ENCODE peak calls at places on chromosomes 7 and 10, in seven cellular contexts. T is heart right ventricle; P is nephron progenitor cell; B is occipital lobe; L is CD8-positive, alpha-beta memory T cell; Q is astrocyte of the cerebellum; U is naive thymus-derived CD4-positive, alpha-beta T cell. M is an unnamed sample.

GRCh38 chr7:113710310-113711106 is 208.3 kb downstream of the PPP1R3A start:
- DNase-seq in P (peak; percentile 59), Q (peak; percentile 82), U (peak; percentile 56), B (no peak), T (no peak), L (peak; percentile 27), M (peak; percentile 33)

GRCh38 chr10:1177936-1178335 is 121.8 kb downstream of the WDR37 start:
- DNase-seq in U (no peak), P (no peak), T (no peak), Q (no peak), B (no peak), L (no peak), M (no peak)

GRCh38 chr10:66466622-66467021 is 459.2 kb upstream of the LRRTM3 start:
- DNase-seq in Q (no peak), P (no peak), U (no peak), L (no peak), T (no peak), B (no peak), M (no peak)

GRCh38 chr10:132707776-132708171 is 78.2 kb downstream of the NKX6-2 start:
- DNase-seq in Q (no peak), P (no peak), U (no peak), L (no peak), T (peak; percentile 3), B (no peak), M (no peak)

GRCh38 chr7:138658889-138659288 is 42.3 kb downstream of the SVOPL start:
- DNase-seq in U (no peak), P (no peak), L (no peak), B (no peak), Q (no peak), T (no peak), M (no peak)

GRCh38 chr7:75689246-75690099 is 49.3 kb downstream of the HIP1 start:
- DNase-seq in P (no peak), B (no peak), Q (no peak), L (no peak), T (no peak), U (no peak), M (no peak)

GRCh38 chr7:48887500-48887899 is 36.8 kb upstream of the CDC14C start:
- DNase-seq in Q (peak; percentile 18), L (no peak), B (no peak), T (no peak), P (no peak), U (no peak), M (no peak)

GRCh38 chr7:8817448-8818036 is 384.1 kb downstream of the NXPH1 start:
- DNase-seq in B (no peak), Q (no peak), T (no peak), U (no peak), L (no peak), P (no peak), M (no peak)

GRCh38 chr10:74969530-74969929 is 141.9 kb upstream of the SAMD8 start:
- DNase-seq in P (no peak), Q (no peak), L (no peak), U (no peak), B (no peak), T (no peak), M (no peak)

GRCh38 chr10:63217120-63217605 is 84.0 kb downstream of the NRBF2 start:
- DNase-seq in P (no peak), L (peak; percentile 48), U (peak; percentile 58), T (no peak), Q (peak; percentile 23), B (no peak), M (no peak)

GRCh38 chr10:104029528-104029875 is 56.2 kb downstream of the COL17A1 start:
- DNase-seq in B (peak; percentile 56), T (peak; percentile 81), P (no peak), U (no peak), L (no peak), Q (no peak), M (no peak)

GRCh38 chr7:130996841-130997231 is 262.8 kb upstream of the KLF14 start:
- DNase-seq in B (no peak), P (no peak), T (no peak), U (no peak), L (no peak), Q (no peak), M (no peak)

GRCh38 chr7:128791968-128792319 is at the start of gene CCDC136:
- DNase-seq in B (no peak), Q (no peak), L (no peak), P (no peak), T (no peak), U (no peak), M (no peak)

GRCh38 chr10:86151613-86152012 is 215.0 kb downstream of the GRID1 start:
- DNase-seq in T (no peak), U (no peak), Q (no peak), L (no peak), B (no peak), P (no peak), M (no peak)

GRCh38 chr10:31739759-31740158 is 188.9 kb downstream of the ARHGAP12 start:
- DNase-seq in L (no peak), B (no peak), Q (peak; percentile 90), U (no peak), P (no peak), T (no peak), M (no peak)

M was measured in brain pericyte.